ENCODE peak calls at places on chromosome 6, in eight cellular contexts. T, Z, I, R, D, P, A and X are unnamed samples.

GRCh38 chr6:36519352-36519751 is 27.9 kb downstream of the STK38 start:
- DNase-seq in T (no peak), Z (no peak), I (no peak), R (no peak), D (no peak), P (no peak), A (no peak), X (no peak)

GRCh38 chr6:11645016-11645415 is 107.5 kb downstream of the TMEM170B start:
- DNase-seq in T (no peak), Z (no peak), I (no peak), R (no peak), D (no peak), P (no peak), A (no peak), X (no peak)

GRCh38 chr6:163126741-163127140 is 287.8 kb upstream of the QKI start:
- DNase-seq in T (no peak), Z (no peak), I (no peak), R (no peak), D (no peak), P (no peak), A (no peak), X (no peak)

GRCh38 chr6:79833806-79834205 is 113.5 kb downstream of the ELOVL4 start:
- DNase-seq in T (no peak), Z (no peak), I (no peak), R (no peak), D (no peak), P (no peak), A (no peak), X (no peak)

GRCh38 chr6:79928478-79928998 is 18.8 kb downstream of the ELOVL4 start:
- DNase-seq in T (no peak), Z (no peak), I (no peak), R (no peak), D (no peak), P (no peak), A (no peak), X (no peak)

GRCh38 chr6:86706449-86706848 is 230.9 kb upstream of the HTR1E start:
- DNase-seq in T (no peak), Z (no peak), I (no peak), R (no peak), D (no peak), P (no peak), A (no peak), X (no peak)

GRCh38 chr6:57024321-57024720 is 22.2 kb upstream of the KIAA1586 start:
- DNase-seq in T (no peak), Z (no peak), I (no peak), R (no peak), D (no peak), P (no peak), A (no peak), X (no peak)

GRCh38 chr6:67629268-67629667 is 1005.8 kb upstream of the ADGRB3 start:
- DNase-seq in T (no peak), Z (no peak), I (no peak), R (no peak), D (no peak), P (no peak), A (no peak), X (no peak)

GRCh38 chr6:3165631-3166534 is 8.5 kb upstream of the TUBB2A start:
- DNase-seq in T (no peak), Z (no peak), I (no peak), R (peak; percentile 64), D (no peak), P (no peak), A (no peak), X (no peak)